ENCODE peak calls at places on chromosomes 16 and 17, in four cellular contexts. G is glutamatergic neuron, J is breast epithelium, P is omental fat pad. D is an unnamed sample.
A peak's percentile ranks its signal among the peaks of the same experiment; 100 is the strongest.

GRCh38 chr17:35299108-35299507 is 56.2 kb downstream of the SLFN5 start:
- DNase-seq in G (no peak), J (peak; percentile 75), P (no peak), D (no peak)

GRCh38 chr17:66272699-66273390 is 29.6 kb upstream of the PRKCA start:
- DNase-seq in G (no peak), J (no peak), P (no peak), D (no peak)

GRCh38 chr17:58262149-58262548 is 18.6 kb downstream of the MPO start:
- DNase-seq in G (no peak), J (no peak), P (no peak), D (no peak)

GRCh38 chr17:69878661-69879060 is 196.4 kb upstream of the KCNJ16 start:
- DNase-seq in G (no peak), J (no peak), P (no peak), D (no peak)

GRCh38 chr17:17840751-17841591 is 4.2 kb upstream of the SREBF1 start:
- DNase-seq in G (peak; percentile 44), J (no peak), P (no peak), D (no peak)

GRCh38 chr16:71882505-71883192 is 1.3 kb downstream of the ZNF821 start:
- DNase-seq in G (peak; percentile 65), J (peak; percentile 72), P (peak; percentile 51), D (peak; percentile 67)

GRCh38 chr16:77594798-77595625 is 127.3 kb upstream of the NUDT7 start:
- DNase-seq in G (no peak), J (no peak), P (no peak), D (no peak)

GRCh38 chr16:55567382-55567781 is 898 bp downstream of the CAPNS2 start:
- DNase-seq in G (no peak), J (no peak), P (no peak), D (no peak)

GRCh38 chr16:11232852-11233726 is 22.9 kb downstream of the SOCS1 start:
- DNase-seq in G (no peak), J (peak; percentile 48), P (no peak), D (no peak)

GRCh38 chr16:30086291-30087140 is 5.2 kb downstream of the TBX6 start:
- DNase-seq in G (no peak), J (no peak), P (no peak), D (no peak)

GRCh38 chr16:68739964-68740627 is 3.0 kb downstream of the CDH1 start:
- DNase-seq in G (no peak), J (no peak), P (no peak), D (no peak)

GRCh38 chr16:30998852-30999761 is 11.3 kb downstream of the STX1B start:
- DNase-seq in G (no peak), J (no peak), P (no peak), D (no peak)

GRCh38 chr16:58733248-58733670 is 857 bp downstream of the GOT2 start:
- DNase-seq in G (no peak), J (no peak), P (no peak), D (no peak)

GRCh38 chr16:84053237-84053636 is 10.6 kb upstream of the SLC38A8 start:
- DNase-seq in G (no peak), J (no peak), P (no peak), D (no peak)

GRCh38 chr16:68387301-68387700 is 61.0 kb downstream of the SMPD3 start:
- DNase-seq in G (no peak), J (no peak), P (no peak), D (no peak)

GRCh38 chr16:65769776-65770438 is 596.6 kb upstream of the CDH5 start:
- DNase-seq in G (no peak), J (no peak), P (no peak), D (no peak)

GRCh38 chr17:57045868-57046671 is 39.0 kb upstream of the AKAP1 start:
- DNase-seq in G (peak; percentile 58), J (no peak), P (no peak), D (no peak)

GRCh38 chr17:8068736-8069586 is 18.6 kb downstream of the ALOX12B start:
- DNase-seq in G (no peak), J (no peak), P (no peak), D (no peak)

DNA sequence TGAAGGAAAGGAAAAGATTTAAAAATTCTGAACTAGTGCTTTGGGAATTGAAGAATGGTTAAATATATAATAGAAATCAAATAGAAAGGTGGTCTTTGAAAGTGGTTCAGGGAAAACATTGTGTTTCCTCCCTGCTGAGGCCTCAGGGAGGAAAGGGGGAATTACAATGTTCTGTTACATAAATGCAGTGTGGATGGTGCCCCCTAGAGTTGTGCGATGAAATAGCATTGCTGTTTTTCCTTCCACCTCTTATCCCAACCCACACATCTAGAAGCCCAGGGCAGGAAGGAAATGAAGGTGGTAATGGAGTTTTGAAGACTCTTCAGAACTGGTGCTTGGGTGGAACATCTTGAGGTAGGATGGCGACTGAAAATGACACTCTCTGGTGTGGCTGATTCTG is 6.4 kb upstream of the TOX3 start:
- DNase-seq in G (no peak), J (no peak), P (no peak), D (no peak)
- TF ChIP-seq CTCF in G (peak; percentile 55), J (no peak), P (no peak), D (peak; percentile 32)

DNA sequence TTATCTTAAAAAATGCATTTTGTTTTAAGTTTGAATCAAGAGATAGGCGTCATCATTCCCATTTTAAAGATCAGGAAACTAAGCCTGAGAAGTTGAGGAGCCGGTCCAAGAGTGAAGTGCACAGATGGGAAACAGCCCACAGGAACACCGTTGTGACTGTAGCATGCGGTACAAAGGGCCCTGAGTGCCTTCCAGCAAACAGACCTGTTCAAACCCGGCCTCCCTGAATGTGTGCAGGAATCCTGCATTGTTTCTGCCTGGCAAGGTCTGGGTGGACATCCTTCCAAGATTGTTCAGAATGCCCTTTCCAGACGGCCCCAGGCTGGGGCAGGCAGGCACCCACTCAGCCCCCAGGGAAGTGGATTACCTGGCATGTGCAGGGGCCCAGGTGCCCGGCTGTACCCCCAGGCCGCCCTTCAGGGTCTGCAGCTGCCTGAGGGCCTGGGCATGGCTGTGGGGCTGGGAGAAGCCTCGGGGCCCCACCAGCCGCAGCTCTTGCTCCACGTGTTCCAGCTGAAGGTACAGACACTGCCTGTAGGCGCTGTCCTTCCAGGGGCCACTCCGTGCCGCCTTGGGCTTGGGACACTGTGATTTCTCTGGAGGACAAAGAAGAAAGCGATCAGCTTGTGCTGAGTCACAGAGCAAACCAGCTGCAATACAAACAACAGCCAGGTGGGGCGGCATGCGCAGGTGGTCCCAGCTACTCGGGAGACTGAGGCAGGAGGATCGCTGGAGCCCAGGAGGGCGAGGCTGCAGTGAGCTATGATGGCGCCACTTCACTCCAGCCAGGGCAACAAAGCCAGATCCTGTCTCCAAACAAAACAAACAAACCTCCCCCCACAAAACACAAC is 45.0 kb upstream of the GCSH start:
- DNase-seq in G (peak; percentile 23), J (no peak), P (no peak), D (no peak)
- TF ChIP-seq CTCF in G (peak; percentile 49), J (no peak), P (no peak), D (peak; percentile 8)

GRCh38 chr17:68531252-68531651 is 19.0 kb downstream of the PRKAR1A start:
- DNase-seq in G (no peak), J (no peak), P (no peak), D (no peak)

GRCh38 chr17:68535903-68536302 is 23.7 kb downstream of the PRKAR1A start:
- DNase-seq in G (no peak), J (no peak), P (no peak), D (no peak)

GRCh38 chr17:68534714-68535113 is 22.5 kb downstream of the PRKAR1A start:
- DNase-seq in G (no peak), J (no peak), P (no peak), D (no peak)

GRCh38 chr17:68532826-68533225 is 20.6 kb downstream of the PRKAR1A start:
- DNase-seq in G (no peak), J (no peak), P (no peak), D (no peak)

DNA sequence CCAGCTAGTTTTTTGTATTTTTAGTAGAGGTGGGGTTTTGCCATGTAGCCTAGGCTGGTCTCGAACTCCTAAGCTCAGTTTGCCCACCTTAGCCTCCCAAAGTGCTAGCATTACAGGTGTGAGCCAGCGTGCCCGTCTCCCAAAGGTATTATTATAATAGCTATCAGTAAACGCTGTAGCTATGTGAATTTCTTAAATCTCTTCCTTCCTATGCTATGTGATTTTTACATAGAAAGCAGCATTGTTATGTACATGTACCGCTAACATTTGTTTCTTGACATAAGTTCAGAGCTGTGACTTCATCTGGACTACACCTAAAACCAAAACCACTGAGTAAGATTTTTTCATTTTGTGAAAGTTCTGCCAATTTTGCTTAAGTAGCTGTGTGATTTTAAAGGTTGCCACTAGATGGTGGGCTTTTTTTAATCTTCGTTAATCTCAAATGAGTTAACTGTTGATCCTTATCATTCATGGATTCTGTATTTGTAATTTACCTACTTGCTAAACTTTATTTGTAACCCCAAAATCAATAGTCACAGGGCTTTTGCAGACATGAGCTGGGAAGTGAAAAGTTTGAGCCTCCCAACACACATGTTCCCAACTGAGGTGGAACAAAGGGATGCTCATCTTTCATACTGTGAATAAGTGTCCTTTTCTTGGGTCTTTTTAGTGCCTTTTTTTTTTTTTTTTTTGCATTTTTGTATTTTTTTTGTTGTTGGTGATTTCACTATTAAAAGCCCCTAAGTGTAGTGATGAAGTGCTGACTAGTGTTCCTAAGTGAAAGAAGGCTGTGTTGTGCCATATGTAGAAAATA is 21.9 kb downstream of the PRKAR1A start:
- DNase-seq in G (no peak), J (no peak), P (no peak), D (no peak)
- TF ChIP-seq CTCF in G (peak; percentile 53), J (no peak), P (no peak), D (peak; percentile 63)

GRCh38 chr17:31568140-31568938 is 176.9 kb downstream of the RAB11FIP4 start:
- DNase-seq in G (no peak), J (no peak), P (no peak), D (no peak)
- TF ChIP-seq CTCF in G (no peak), J (no peak), P (no peak), D (no peak)

GRCh38 chr17:75825748-75826370 is 18.3 kb downstream of the UNC13D start:
- DNase-seq in G (no peak), J (no peak), P (no peak), D (no peak)

GRCh38 chr17:75828051-75828400 is 16.2 kb downstream of the UNC13D start:
- DNase-seq in G (no peak), J (no peak), P (no peak), D (no peak)

GRCh38 chr17:75826561-75827290 is 17.5 kb downstream of the UNC13D start:
- DNase-seq in G (peak; percentile 13), J (no peak), P (no peak), D (no peak)

GRCh38 chr17:75828741-75829140 is 15.5 kb downstream of the UNC13D start:
- DNase-seq in G (no peak), J (no peak), P (no peak), D (no peak)

DNA sequence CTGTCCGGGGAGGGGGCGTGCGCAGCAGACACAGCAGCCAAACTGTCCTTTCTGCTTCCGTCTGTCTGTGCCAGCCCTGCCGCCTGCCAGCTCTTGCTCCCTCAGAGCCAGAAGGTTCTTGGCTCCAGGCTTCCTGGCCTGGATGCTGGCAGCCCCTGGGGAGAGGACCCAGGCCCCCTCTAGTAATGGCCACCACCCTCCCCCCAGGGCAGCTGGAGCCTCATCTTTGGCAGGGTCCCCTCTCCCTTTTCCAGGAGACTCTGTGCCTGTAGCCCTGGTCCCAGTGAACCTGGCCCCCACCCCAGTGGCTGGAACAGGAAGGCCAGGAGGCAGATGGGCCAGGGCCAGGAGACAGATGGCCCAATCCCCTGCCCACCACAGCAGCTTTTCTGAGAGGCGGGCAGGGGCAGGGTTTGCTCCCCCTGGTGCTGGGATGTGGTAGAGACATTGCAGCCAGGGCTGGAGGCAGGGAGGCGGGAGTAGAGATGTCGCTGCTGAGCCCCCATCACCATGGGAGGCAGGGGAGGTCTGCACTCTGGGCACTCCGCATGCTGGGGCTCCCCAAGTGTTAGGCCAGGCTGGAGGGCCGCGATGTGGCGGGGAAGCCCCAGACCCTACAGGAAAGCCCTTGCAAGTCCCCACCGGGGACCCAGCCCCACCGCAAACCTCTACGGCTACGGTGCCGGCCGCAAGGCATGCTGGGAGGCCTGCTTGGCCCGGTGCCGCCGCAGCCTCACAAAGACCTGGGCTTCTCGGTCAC is 16.7 kb downstream of the UNC13D start:
- DNase-seq in G (peak; percentile 91), J (peak; percentile 76), P (no peak), D (peak; percentile 83)
- TF ChIP-seq CTCF in G (peak; percentile 92), J (peak; percentile 66), P (peak; percentile 5), D (peak; percentile 79)